ENCODE peak calls at places on chromosomes 12 and 14, in nine cellular contexts. T, W, G, U, B, F, I, Z and E are unnamed samples.

GRCh38 chr14:23009939-23010718 is at the start of gene C14orf93:
- DNase-seq in T (peak; percentile 79), W (peak; percentile 61), G (peak; percentile 16), U (peak; percentile 92), B (peak; percentile 81), F (peak; percentile 86), I (peak; percentile 92), Z (peak; percentile 68), E (peak; percentile 88)

GRCh38 chr14:22476005-22476751 is 112.8 kb downstream of the DAD1 start:
- DNase-seq in T (no peak), W (no peak), G (no peak), U (no peak), B (no peak), F (no peak), I (no peak), Z (no peak), E (no peak)

GRCh38 chr12:6092784-6093722 is 31.4 kb downstream of the VWF start:
- DNase-seq in T (peak; percentile 72), W (peak; percentile 94), G (peak; percentile 89), U (peak; percentile 69), B (peak; percentile 60), F (no peak), I (no peak), Z (no peak), E (peak; percentile 31)

GRCh38 chr12:120726961-120727360 is 1.3 kb downstream of the ACADS start:
- DNase-seq in T (no peak), W (no peak), G (no peak), U (peak; percentile 31), B (no peak), F (no peak), I (no peak), Z (no peak), E (no peak)

GRCh38 chr12:68910128-68910527 is 22.8 kb downstream of the CPM start:
- DNase-seq in T (no peak), W (peak; percentile 49), G (peak; percentile 20), U (no peak), B (no peak), F (no peak), I (no peak), Z (no peak), E (no peak)

GRCh38 chr12:56315256-56315625 is 547 bp downstream of the CNPY2 start:
- DNase-seq in T (no peak), W (peak; percentile 12), G (peak; percentile 4), U (no peak), B (no peak), F (no peak), I (no peak), Z (no peak), E (no peak)

GRCh38 chr12:47080725-47081502 is 1.2 kb upstream of the AMIGO2 start:
- DNase-seq in T (peak; percentile 34), W (peak; percentile 89), G (peak; percentile 80), U (peak; percentile 65), B (peak; percentile 76), F (no peak), I (peak; percentile 22), Z (no peak), E (no peak)

GRCh38 chr12:96400631-96401060 is 407 bp upstream of the CDK17 start:
- DNase-seq in T (peak; percentile 36), W (peak; percentile 54), G (no peak), U (no peak), B (no peak), F (no peak), I (no peak), Z (no peak), E (peak; percentile 44)

GRCh38 chr12:116066381-116067230 is 210.9 kb downstream of the MED13L start:
- DNase-seq in T (peak; percentile 25), W (peak; percentile 55), G (no peak), U (no peak), B (no peak), F (peak; percentile 58), I (peak; percentile 32), Z (no peak), E (no peak)

GRCh38 chr12:106976668-106977067 is 10.3 kb downstream of the MTERF2 start:
- DNase-seq in T (no peak), W (no peak), G (no peak), U (no peak), B (no peak), F (no peak), I (no peak), Z (no peak), E (no peak)

GRCh38 chr12:1872448-1872847 is 46.0 kb downstream of the CACNA2D4 start:
- DNase-seq in T (no peak), W (no peak), G (no peak), U (no peak), B (no peak), F (no peak), I (no peak), Z (no peak), E (no peak)

GRCh38 chr12:16347391-16348298 is at the start of gene MGST1:
- DNase-seq in T (peak; percentile 94), W (peak; percentile 85), G (peak; percentile 39), U (peak; percentile 80), B (peak; percentile 19), F (no peak), I (peak; percentile 39), Z (peak; percentile 8), E (peak; percentile 66)